ENCODE peak calls at places on chromosomes 2 and 18, in seven cellular contexts. G is glutamatergic neuron; X is bronchial epithelial cell; B is mucosa of descending colon; F is effector memory CD8-positive, alpha-beta T cell; A is endothelial cell; V is suprapubic skin. J is an unnamed sample.

GRCh38 chr18:42576141-42576540 is 539.3 kb downstream of the RIT2 start:
- DNase-seq in G (no peak), X (no peak), F (no peak), V (no peak), B (no peak), A (no peak), J (no peak)

GRCh38 chr2:9696731-9697130 is 65.9 kb upstream of the YWHAQ start:
- DNase-seq in V (no peak), G (no peak), F (no peak), X (peak), A (no peak), B (no peak), J (no peak)

GRCh38 chr2:232592687-232593407 is 40.6 kb upstream of the EFHD1 start:
- DNase-seq in X (peak), V (no peak), A (no peak), G (no peak), F (no peak), B (peak), J (no peak)

GRCh38 chr18:44518666-44519065 is 162.0 kb upstream of the SETBP1 start:
- DNase-seq in F (no peak), B (no peak), V (no peak), X (peak), G (no peak), A (no peak), J (no peak)

GRCh38 chr2:19711470-19712372 is 190.1 kb downstream of the TTC32 start:
- DNase-seq in A (peak), B (no peak), X (peak), G (no peak), V (peak), F (no peak), J (peak)

GRCh38 chr2:240457223-240458043 is 22.0 kb downstream of the GPC1 start:
- DNase-seq in G (peak), F (no peak), B (peak), V (no peak), X (no peak), A (no peak), J (no peak)

GRCh38 chr2:44526352-44526751 is 164.6 kb downstream of the CAMKMT start:
- DNase-seq in V (no peak), F (no peak), A (no peak), X (no peak), B (no peak), G (no peak), J (no peak)

GRCh38 chr2:2656046-2656715 is 325.1 kb upstream of the MYT1L start:
- DNase-seq in B (no peak), V (no peak), G (peak), X (no peak), A (no peak), F (no peak), J (peak)

GRCh38 chr2:122239440-122239839 is 484.0 kb downstream of the TSN start:
- DNase-seq in A (no peak), G (no peak), B (no peak), V (no peak), F (no peak), X (no peak), J (no peak)

GRCh38 chr18:79488311-79489047 is 92.7 kb downstream of the NFATC1 start:
- DNase-seq in X (no peak), G (no peak), V (peak), B (peak), A (no peak), F (no peak), J (no peak)

GRCh38 chr2:144860421-144860820 is 340.5 kb upstream of the ZEB2 start:
- DNase-seq in X (no peak), F (no peak), V (no peak), B (no peak), A (no peak), G (no peak), J (no peak)

GRCh38 chr2:40434638-40435296 is 17.1 kb downstream of the SLC8A1 start:
- DNase-seq in A (no peak), F (no peak), G (no peak), X (peak), V (no peak), B (no peak), J (no peak)

GRCh38 chr18:5295231-5295920 is at the start of gene ZBTB14:
- DNase-seq in V (peak), X (peak), B (peak), A (peak), G (peak), F (peak), J (no peak)

GRCh38 chr2:100163605-100164004 is 21.2 kb upstream of the AFF3 start:
- DNase-seq in F (no peak), X (no peak), G (no peak), A (no peak), V (no peak), B (no peak), J (no peak)

GRCh38 chr2:183991973-183992372 is 606.4 kb upstream of the ZNF804A start:
- DNase-seq in A (no peak), X (no peak), F (no peak), G (no peak), V (no peak), B (no peak), J (no peak)

GRCh38 chr18:8814206-8814605 is 108.8 kb downstream of the MTCL1 start:
- DNase-seq in G (no peak), F (no peak), X (no peak), A (no peak), V (no peak), B (no peak), J (no peak)

GRCh38 chr2:229952256-229952835 is 30.0 kb downstream of the FBXO36 start:
- DNase-seq in F (no peak), A (no peak), G (no peak), B (no peak), V (no peak), X (no peak), J (no peak)

GRCh38 chr2:62895632-62896009 is 155.0 kb upstream of the OTX1 start:
- DNase-seq in B (no peak), A (no peak), X (peak), G (no peak), V (no peak), F (no peak), J (no peak)

GRCh38 chr2:11213090-11213638 is 57.9 kb downstream of the SLC66A3 start:
- DNase-seq in G (no peak), A (no peak), B (no peak), F (no peak), X (no peak), V (no peak), J (no peak)

GRCh38 chr2:45168731-45169338 is 159.6 kb upstream of the SIX2 start:
- DNase-seq in X (peak), F (no peak), A (peak), B (no peak), V (no peak), G (peak), J (peak)

GRCh38 chr2:64866797-64867196 is 122.4 kb upstream of the SLC1A4 start:
- DNase-seq in V (peak), F (no peak), G (no peak), X (no peak), B (peak), A (no peak), J (no peak)

J was measured in retina.